ENCODE peak calls at places on chromosome 16, in four cellular contexts. U is breast epithelium, X is HCT116, P is transverse colon. E is an unnamed sample.
A peak's percentile ranks its signal among the peaks of the same experiment; 100 is the strongest.

GRCh38 chr16:704047-704446 is 1.6 kb downstream of the FBXL16 start:
- DNase-seq in U (no peak), X (no peak), P (no peak), E (no peak)

GRCh38 chr16:9847146-9847545 is 335.1 kb downstream of the GRIN2A start:
- DNase-seq in U (no peak), X (no peak), P (no peak), E (no peak)

GRCh38 chr16:12145918-12146317 is 169.4 kb downstream of the SNX29 start:
- DNase-seq in U (no peak), X (no peak), P (no peak), E (no peak)

GRCh38 chr16:30570621-30571443 is 682 bp downstream of the ZNF688 start:
- DNase-seq in U (no peak), X (no peak), P (no peak), E (peak; percentile 79)

GRCh38 chr16:64654137-64654652 is 467.7 kb downstream of the CDH11 start:
- DNase-seq in U (no peak), X (no peak), P (no peak), E (no peak)

GRCh38 chr16:23025692-23026305 is 123.5 kb downstream of the USP31 start:
- DNase-seq in U (no peak), X (no peak), P (no peak), E (no peak)

GRCh38 chr16:77596243-77596642 is 126.1 kb upstream of the NUDT7 start:
- DNase-seq in U (no peak), X (no peak), P (no peak), E (no peak)

GRCh38 chr16:84593825-84594724 is 23.8 kb downstream of the COTL1 start:
- DNase-seq in U (no peak), X (no peak), P (peak; percentile 84), E (peak; percentile 97)

GRCh38 chr16:7775072-7775488 is 442.4 kb downstream of the RBFOX1 start:
- DNase-seq in U (no peak), X (no peak), P (no peak), E (no peak)

GRCh38 chr16:68367034-68367433 is 56.2 kb downstream of the PRMT7 start:
- DNase-seq in U (no peak), X (peak; percentile 16), P (peak; percentile 56), E (no peak)

GRCh38 chr16:58462499-58462996 is 37.4 kb upstream of the NDRG4 start:
- DNase-seq in U (no peak), X (no peak), P (no peak), E (peak; percentile 47)

GRCh38 chr16:24516900-24517669 is 22.3 kb upstream of the RBBP6 start:
- DNase-seq in U (peak; percentile 77), X (peak; percentile 78), P (peak; percentile 85), E (peak; percentile 81)

GRCh38 chr16:84482001-84482891 is 22.2 kb downstream of the MEAK7 start:
- DNase-seq in U (peak; percentile 49), X (no peak), P (no peak), E (peak; percentile 69)

GRCh38 chr16:62625291-62625690 is 589.1 kb upstream of the CDH8 start:
- DNase-seq in U (no peak), X (no peak), P (no peak), E (no peak)

GRCh38 chr16:83847371-83848225 is 39.8 kb downstream of the HSBP1 start:
- DNase-seq in U (no peak), X (no peak), P (no peak), E (no peak)

GRCh38 chr16:72198021-72198420 is 26.1 kb upstream of the PMFBP1 start:
- DNase-seq in U (no peak), X (no peak), P (no peak), E (no peak)

GRCh38 chr16:77501260-77501659 is 66.4 kb upstream of the ADAMTS18 start:
- DNase-seq in U (no peak), X (no peak), P (no peak), E (no peak)

GRCh38 chr16:4538067-4538385 is 547 bp downstream of the CDIP1 start:
- DNase-seq in U (no peak), X (no peak), P (no peak), E (no peak)

GRCh38 chr16:65600629-65601028 is 478.8 kb upstream of the CDH11 start:
- DNase-seq in U (no peak), X (no peak), P (no peak), E (no peak)

GRCh38 chr16:23959069-23959800 is 123.5 kb downstream of the PRKCB start:
- DNase-seq in U (no peak), X (no peak), P (no peak), E (no peak)

GRCh38 chr16:80058236-80058635 is 457.7 kb upstream of the MAF start:
- DNase-seq in U (no peak), X (no peak), P (peak; percentile 22), E (no peak)

GRCh38 chr16:80931985-80932720 is 74.5 kb downstream of the CMC2 start:
- DNase-seq in U (peak; percentile 62), X (no peak), P (peak; percentile 41), E (no peak)

GRCh38 chr16:54817940-54818574 is 112.6 kb upstream of the IRX5 start:
- DNase-seq in U (no peak), X (no peak), P (no peak), E (no peak)

GRCh38 chr16:20263138-20263855 is 64.0 kb downstream of the GP2 start:
- DNase-seq in U (no peak), X (no peak), P (no peak), E (no peak)

DNA sequence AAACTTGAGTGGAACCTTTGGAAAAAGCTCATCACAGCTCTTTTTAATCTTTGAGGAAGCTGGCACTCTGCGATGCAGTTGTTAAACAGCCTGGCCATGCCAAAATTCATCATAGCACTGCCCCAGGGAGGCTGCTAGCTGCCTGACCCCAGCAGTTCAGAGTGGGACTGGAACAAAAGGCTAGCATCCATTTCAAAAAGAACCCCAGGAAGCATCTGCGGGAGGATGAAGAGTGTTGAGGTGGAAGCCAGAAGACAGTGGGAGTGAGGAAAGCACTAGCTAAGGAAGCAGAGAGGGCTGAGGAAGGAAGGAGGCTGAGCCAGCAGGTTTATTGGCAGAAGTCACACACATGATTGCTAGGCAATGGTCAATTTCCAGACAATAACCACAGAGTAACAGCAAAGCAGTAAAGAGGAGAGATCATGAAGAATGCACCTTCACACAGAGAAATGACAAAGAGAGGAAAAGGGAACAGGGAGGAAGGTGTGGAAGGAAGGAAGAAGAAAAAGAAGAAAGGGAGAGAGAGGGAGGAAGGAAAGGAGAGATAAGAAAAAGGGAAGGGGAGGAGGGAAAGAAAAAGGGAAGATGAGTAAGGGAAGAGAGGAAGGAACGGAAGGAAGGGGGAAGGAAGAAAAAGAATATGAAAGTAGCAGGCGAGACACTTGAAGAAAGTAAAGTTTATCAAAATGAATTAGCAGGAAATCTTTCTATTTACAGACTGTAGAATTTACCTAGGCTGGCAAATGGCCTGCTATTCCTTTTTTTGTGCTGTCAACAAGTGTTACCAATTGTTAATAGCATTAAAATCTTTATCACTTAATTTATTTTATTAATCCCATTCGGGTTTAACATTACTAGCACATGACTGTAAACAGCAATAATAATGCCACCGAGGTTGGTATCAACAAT is 270.0 kb upstream of the PSMD7 start:
- DNase-seq in U (no peak), X (no peak), P (no peak), E (no peak)
- H3K27me3 ChIP-seq in U (no peaks in the 10 kb centered on the region), X (peaks cover 44% of the 10 kb centered on the region), P (no peaks in the 10 kb centered on the region), E (no peaks in the 10 kb centered on the region)

GRCh38 chr16:88977028-88977844 is at the start of gene CBFA2T3:
- DNase-seq in U (peak; percentile 57), X (no peak), P (peak; percentile 79), E (peak; percentile 96)
- TF ChIP-seq POLR2A in U (no peak), X (no peak), P (no peak), E (no peak)

DNA sequence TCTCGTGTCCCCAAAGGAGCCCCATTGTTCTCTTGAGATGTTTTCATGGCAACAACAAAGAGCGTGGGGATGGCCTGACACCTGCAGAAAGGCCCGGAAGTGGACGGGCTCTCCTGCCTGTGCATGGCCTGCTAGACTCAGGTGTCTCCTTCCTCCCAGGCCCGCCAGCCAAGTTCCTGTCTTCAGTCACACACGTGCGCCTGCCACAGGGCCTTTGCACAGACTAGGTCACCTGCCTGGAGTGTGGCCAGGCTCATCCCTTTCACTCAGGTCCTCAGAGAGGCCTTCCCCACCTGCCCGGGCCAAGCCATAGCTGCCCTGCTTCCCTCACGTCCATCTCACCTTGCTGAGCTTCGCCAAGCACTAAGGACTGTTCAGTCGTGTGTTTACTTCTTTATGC is 300.9 kb downstream of the FOXL1 start:
- DNase-seq in U (no peak), X (no peak), P (no peak), E (no peak)
- H3K27me3 ChIP-seq in U (no peaks in the 10 kb centered on the region), X (peaks cover 41% of the 10 kb centered on the region), P (peaks cover 26% of the 10 kb centered on the region), E (peaks cover 13% of the 10 kb centered on the region)

GRCh38 chr16:56729736-56730662 is at the start of gene NUP93:
- DNase-seq in U (peak; percentile 93), X (peak; percentile 86), P (peak; percentile 94), E (peak; percentile 97)
- TF ChIP-seq POLR2A in U (no peak), X (peak; percentile 72), P (peak; percentile 63), E (no peak)

GRCh38 chr16:50425648-50426047 is 56.9 kb upstream of the BRD7 start:
- DNase-seq in U (no peak), X (no peak), P (no peak), E (no peak)

GRCh38 chr16:50430076-50430475 is 61.3 kb upstream of the BRD7 start:
- DNase-seq in U (no peak), X (no peak), P (no peak), E (no peak)

GRCh38 chr16:50428742-50429141 is 60.0 kb upstream of the BRD7 start:
- DNase-seq in U (no peak), X (no peak), P (no peak), E (no peak)

GRCh38 chr16:50427107-50427506 is 58.3 kb upstream of the BRD7 start:
- DNase-seq in U (no peak), X (no peak), P (no peak), E (no peak)

GRCh38 chr16:50428116-50428515 is 59.3 kb upstream of the BRD7 start:
- DNase-seq in U (no peak), X (no peak), P (no peak), E (no peak)
- H3K27me3 ChIP-seq in U (no peaks in the 10 kb centered on the region), X (peaks cover 6% of the 10 kb centered on the region), P (no peaks in the 10 kb centered on the region), E (peaks cover 3% of the 10 kb centered on the region)

GRCh38 chr16:85602831-85603755 is 10.0 kb upstream of the GSE1 start:
- DNase-seq in U (no peak), X (no peak), P (no peak), E (no peak)
- TF ChIP-seq POLR2A in U (no peak), X (no peak), P (no peak), E (no peak)

GRCh38 chr16:1789643-1790045 is 3.9 kb downstream of the IGFALS start:
- DNase-seq in U (no peak), X (no peak), P (no peak), E (peak; percentile 71)
- H3K27me3 ChIP-seq in U (no peaks in the 10 kb centered on the region), X (no peaks in the 10 kb centered on the region), P (no peaks in the 10 kb centered on the region), E (no peaks in the 10 kb centered on the region)